ENCODE peak calls at places on chromosomes 11 and 22, in seven cellular contexts. One of them, this sample, is unnamed.

GRCh38 chr11:130070829-130071205 is 1.1 kb downstream of the APLP2 start:
- DNase-seq in ovary: no peak
- DNase-seq in suprapubic skin: peak; percentile 62
- DNase-seq in transverse colon: peak; percentile 34
- DNase-seq in sigmoid colon: no peak
- DNase-seq in A549: peak; percentile 4
- DNase-seq in HepG2: no peak
- DNase-seq in this sample: no peak

GRCh38 chr11:12602421-12602820 is 71.8 kb upstream of the TEAD1 start:
- DNase-seq in ovary: no peak
- DNase-seq in suprapubic skin: no peak
- DNase-seq in transverse colon: no peak
- DNase-seq in sigmoid colon: no peak
- DNase-seq in A549: no peak
- DNase-seq in HepG2: no peak
- DNase-seq in this sample: no peak

GRCh38 chr11:36375348-36376314 is 79.5 kb downstream of the PRR5L start:
- DNase-seq in ovary: peak; percentile 54
- DNase-seq in suprapubic skin: no peak
- DNase-seq in transverse colon: no peak
- DNase-seq in sigmoid colon: no peak
- DNase-seq in A549: no peak
- DNase-seq in HepG2: no peak
- DNase-seq in this sample: no peak

GRCh38 chr11:10042699-10043098 is 251.3 kb downstream of the SBF2 start:
- DNase-seq in ovary: no peak
- DNase-seq in suprapubic skin: no peak
- DNase-seq in transverse colon: no peak
- DNase-seq in sigmoid colon: no peak
- DNase-seq in A549: no peak
- DNase-seq in HepG2: no peak
- DNase-seq in this sample: no peak

GRCh38 chr11:66877585-66877984 is 20.7 kb downstream of the LRFN4 start:
- DNase-seq in ovary: no peak
- DNase-seq in suprapubic skin: no peak
- DNase-seq in transverse colon: no peak
- DNase-seq in sigmoid colon: no peak
- DNase-seq in A549: no peak
- DNase-seq in HepG2: no peak
- DNase-seq in this sample: no peak

GRCh38 chr11:64341851-64342791 is 2.1 kb downstream of the CCDC88B start:
- DNase-seq in ovary: peak; percentile 90
- DNase-seq in suprapubic skin: peak; percentile 90
- DNase-seq in transverse colon: peak; percentile 96
- DNase-seq in sigmoid colon: peak; percentile 94
- DNase-seq in A549: peak; percentile 91
- DNase-seq in HepG2: peak; percentile 63
- DNase-seq in this sample: peak; percentile 97

GRCh38 chr11:44590769-44591168 is 25.3 kb downstream of the CD82 start:
- DNase-seq in ovary: no peak
- DNase-seq in suprapubic skin: no peak
- DNase-seq in transverse colon: no peak
- DNase-seq in sigmoid colon: no peak
- DNase-seq in A549: no peak
- DNase-seq in HepG2: no peak
- DNase-seq in this sample: no peak

GRCh38 chr22:48920776-48921241 is 906.9 kb downstream of the BRD1 start:
- DNase-seq in ovary: no peak
- DNase-seq in suprapubic skin: peak; percentile 35
- DNase-seq in transverse colon: no peak
- DNase-seq in sigmoid colon: peak; percentile 54
- DNase-seq in A549: no peak
- DNase-seq in HepG2: no peak
- DNase-seq in this sample: peak; percentile 81

GRCh38 chr11:43518407-43519165 is 159.9 kb downstream of the TTC17 start:
- DNase-seq in ovary: no peak
- DNase-seq in suprapubic skin: no peak
- DNase-seq in transverse colon: no peak
- DNase-seq in sigmoid colon: no peak
- DNase-seq in A549: no peak
- DNase-seq in HepG2: no peak
- DNase-seq in this sample: no peak

GRCh38 chr11:35593143-35593542 is 25.1 kb upstream of the FJX1 start:
- DNase-seq in ovary: no peak
- DNase-seq in suprapubic skin: no peak
- DNase-seq in transverse colon: no peak
- DNase-seq in sigmoid colon: no peak
- DNase-seq in A549: no peak
- DNase-seq in HepG2: no peak
- DNase-seq in this sample: no peak

DNA sequence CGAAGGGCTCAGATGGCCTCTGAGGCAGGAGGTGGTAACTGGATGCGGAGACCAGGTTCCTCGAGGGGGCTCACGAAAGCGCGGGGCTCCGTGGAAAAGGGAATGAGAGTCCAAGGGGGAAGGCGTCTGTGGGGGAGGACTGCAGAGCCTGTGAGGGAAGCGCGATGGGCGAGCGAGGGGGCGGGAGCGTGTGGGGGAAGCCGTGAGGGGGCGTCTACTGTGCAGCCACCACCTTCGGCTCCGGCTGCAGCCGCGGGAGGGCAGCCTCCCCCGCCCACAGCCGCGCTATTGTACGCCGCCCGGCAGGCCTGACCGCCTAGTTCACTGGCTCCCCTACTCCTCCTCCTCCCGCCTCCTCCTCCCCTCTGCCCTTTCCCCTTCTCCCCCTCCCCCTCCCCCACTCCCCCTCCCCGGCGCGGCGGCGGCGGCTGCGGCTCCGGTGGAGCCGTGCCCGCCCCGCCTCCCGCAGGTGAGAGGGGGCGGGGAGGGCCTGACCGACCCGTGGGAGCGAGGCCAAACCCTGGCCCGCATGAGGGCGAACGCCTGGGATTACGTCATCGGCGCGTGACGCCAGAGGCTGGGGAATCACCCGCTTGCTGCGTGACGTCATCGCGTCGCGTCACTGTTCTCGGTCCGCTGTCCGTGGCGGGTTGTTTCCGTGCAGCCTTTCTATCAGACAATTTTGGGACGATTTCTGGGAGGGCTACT is at the start of gene PAK1:
- DNase-seq in ovary: peak; percentile 96
- DNase-seq in suprapubic skin: peak; percentile 93
- DNase-seq in transverse colon: peak; percentile 96
- DNase-seq in sigmoid colon: peak; percentile 93
- DNase-seq in A549: peak; percentile 81
- DNase-seq in HepG2: peak; percentile 54
- DNase-seq in this sample: peak; percentile 94
- TF ChIP-seq EP300 in ovary: no peak
- TF ChIP-seq EP300 in suprapubic skin: no peak
- TF ChIP-seq EP300 in transverse colon: peak; percentile 23
- TF ChIP-seq EP300 in sigmoid colon: no peak
- TF ChIP-seq EP300 in A549: no peak
- TF ChIP-seq EP300 in HepG2: no peak
- TF ChIP-seq EP300 in this sample: no peak

DNA sequence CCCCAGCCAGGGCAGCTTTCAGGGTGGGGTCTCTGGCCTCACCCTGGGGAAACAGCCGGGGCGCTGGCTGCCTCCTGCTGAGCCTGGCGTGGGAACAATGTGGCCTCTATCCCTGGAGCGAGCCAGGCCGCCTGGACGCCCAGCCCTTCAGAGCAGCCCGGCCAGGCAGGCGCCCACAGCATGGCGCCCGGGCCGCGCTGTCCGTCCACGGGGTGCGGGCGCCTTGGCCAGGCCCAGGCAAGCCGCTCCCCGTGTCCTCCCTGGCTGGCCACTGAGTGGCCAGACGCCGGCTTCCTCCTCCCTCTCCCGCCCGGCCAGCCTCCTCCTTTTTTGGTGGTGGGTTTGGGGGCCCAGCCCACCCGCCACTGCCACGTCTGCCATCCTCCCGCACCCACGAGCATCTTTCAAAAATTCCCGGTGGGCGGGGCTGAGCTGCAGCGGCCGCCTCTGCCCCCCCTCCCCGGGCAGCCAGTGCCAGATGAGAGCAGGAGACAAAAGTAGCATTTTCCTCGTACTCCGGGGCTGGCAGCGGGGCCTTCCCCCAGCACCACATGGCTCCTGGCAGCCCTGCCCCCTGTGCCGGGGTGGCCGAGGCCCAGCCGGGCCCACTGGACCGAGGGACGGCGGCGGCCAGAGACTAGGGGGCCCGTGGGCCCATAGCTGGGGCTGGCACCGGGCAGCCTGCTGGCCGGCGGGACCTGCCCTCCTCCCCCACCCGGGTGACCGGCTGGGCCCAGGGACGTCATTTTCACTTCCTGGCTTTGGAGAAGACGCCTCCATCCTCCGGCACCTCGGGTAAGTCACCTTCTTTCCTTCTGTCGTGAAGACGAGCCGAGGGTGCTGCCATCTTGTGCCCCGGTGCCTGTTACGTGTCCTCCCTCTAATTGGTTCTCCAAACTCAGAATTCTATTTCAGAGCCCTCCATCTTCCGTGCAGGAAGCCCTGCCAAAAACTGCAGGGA is 70.2 kb upstream of the PPARA start:
- DNase-seq in ovary: no peak
- DNase-seq in suprapubic skin: peak; percentile 87
- DNase-seq in transverse colon: peak; percentile 60
- DNase-seq in sigmoid colon: peak; percentile 95
- DNase-seq in A549: no peak
- DNase-seq in HepG2: no peak
- DNase-seq in this sample: no peak
- TF ChIP-seq POLR2A in ovary: no peak
- TF ChIP-seq POLR2A in suprapubic skin: no peak
- TF ChIP-seq POLR2A in transverse colon: no peak
- TF ChIP-seq POLR2A in sigmoid colon: peak; percentile 39
- TF ChIP-seq POLR2A in A549: peak; percentile 30
- TF ChIP-seq POLR2A in HepG2: no peak
- TF ChIP-seq POLR2A in this sample: peak; percentile 64

DNA sequence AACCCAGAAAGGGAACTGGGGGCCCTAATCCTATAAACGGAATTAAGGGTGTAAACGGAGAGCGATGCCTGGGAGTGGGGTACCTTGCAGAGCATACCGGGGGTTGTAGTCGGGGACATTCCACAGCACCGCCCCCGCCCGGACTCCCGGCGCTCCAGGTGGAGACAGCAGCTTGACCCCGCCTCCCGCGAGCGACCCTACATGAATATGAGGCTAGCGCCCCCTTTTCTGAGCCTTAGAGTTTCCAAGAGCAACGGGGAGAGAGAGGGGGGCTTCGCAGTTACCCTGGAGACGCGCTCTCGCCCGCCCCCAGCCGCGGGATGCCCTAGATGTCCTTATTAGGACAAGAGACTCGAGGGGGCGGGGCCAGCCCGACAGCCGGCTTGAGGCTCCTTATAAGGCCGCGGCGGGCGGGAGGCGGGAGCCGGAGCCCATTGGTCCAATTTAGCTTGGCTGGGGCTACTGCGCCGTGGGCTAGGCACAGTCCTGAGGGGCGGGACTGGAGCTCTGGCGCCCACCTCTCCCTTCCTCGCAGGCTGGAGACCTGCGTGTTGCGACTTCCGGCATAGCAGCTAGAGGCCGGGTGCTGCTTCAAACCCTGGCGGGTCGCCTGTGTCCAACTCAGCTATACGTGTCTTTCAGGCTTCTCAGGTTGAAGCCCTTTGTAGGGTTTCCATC is 960 bp upstream of the MUS81 start:
- DNase-seq in ovary: peak; percentile 97
- DNase-seq in suprapubic skin: peak; percentile 99
- DNase-seq in transverse colon: peak; percentile 99
- DNase-seq in sigmoid colon: peak; percentile 100
- DNase-seq in A549: peak; percentile 97
- DNase-seq in HepG2: peak; percentile 98
- DNase-seq in this sample: peak; percentile 100
- TF ChIP-seq EP300 in ovary: peak; percentile 29
- TF ChIP-seq EP300 in suprapubic skin: no peak
- TF ChIP-seq EP300 in transverse colon: no peak
- TF ChIP-seq EP300 in sigmoid colon: no peak
- TF ChIP-seq EP300 in A549: no peak
- TF ChIP-seq EP300 in HepG2: no peak
- TF ChIP-seq EP300 in this sample: no peak

GRCh38 chr22:39316440-39317083 is 2.9 kb downstream of the RPL3 start:
- DNase-seq in ovary: peak; percentile 79
- DNase-seq in suprapubic skin: peak; percentile 89
- DNase-seq in transverse colon: peak; percentile 79
- DNase-seq in sigmoid colon: peak; percentile 89
- DNase-seq in A549: no peak
- DNase-seq in HepG2: peak; percentile 88
- DNase-seq in this sample: no peak
- TF ChIP-seq POLR2A in ovary: peak; percentile 27
- TF ChIP-seq POLR2A in suprapubic skin: no peak
- TF ChIP-seq POLR2A in transverse colon: no peak
- TF ChIP-seq POLR2A in sigmoid colon: no peak
- TF ChIP-seq POLR2A in A549: no peak
- TF ChIP-seq POLR2A in HepG2: no peak
- TF ChIP-seq POLR2A in this sample: no peak

DNA sequence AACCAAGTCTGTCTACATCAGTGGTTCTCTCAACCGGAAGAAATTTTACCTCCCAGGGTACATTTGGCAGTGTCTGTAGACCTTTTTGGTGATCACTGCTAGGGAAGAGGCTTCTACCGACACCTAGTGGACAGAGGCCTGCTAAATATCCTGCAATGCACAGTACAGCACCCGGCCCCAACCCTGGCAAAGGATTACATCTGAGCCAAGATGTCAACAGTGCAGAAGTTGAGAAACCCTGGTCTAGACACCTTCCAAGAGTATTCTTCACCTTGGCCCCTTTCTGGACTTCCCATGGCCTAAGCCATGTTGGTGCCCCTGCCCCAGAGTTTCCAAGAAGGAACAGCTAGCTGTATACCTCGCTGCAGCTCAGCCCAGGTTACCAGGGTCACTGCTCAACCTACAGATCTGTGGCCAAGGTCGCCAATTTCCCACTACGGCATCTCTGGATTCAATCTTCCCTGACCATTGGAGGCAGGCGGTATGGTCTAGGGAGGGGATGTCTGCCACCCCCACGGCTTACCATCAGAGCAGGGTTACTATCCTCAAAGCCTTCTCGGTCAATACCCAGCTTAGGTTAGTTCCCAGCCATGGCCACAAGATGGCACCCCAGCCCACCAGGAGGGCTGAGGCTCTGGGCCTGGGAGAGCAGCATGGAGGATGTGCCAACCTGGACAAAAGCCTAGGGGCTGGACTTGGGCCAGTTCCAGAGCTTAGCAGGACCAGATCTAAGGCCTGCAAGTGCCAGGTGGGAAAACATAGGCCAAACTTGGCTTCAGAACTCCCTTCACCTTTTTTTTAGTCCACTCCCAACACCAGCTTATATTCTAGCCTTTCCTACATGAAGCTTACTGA is 3.7 kb upstream of the KCNC1 start:
- DNase-seq in ovary: peak; percentile 78
- DNase-seq in suprapubic skin: peak; percentile 79
- DNase-seq in transverse colon: peak; percentile 71
- DNase-seq in sigmoid colon: peak; percentile 77
- DNase-seq in A549: peak; percentile 91
- DNase-seq in HepG2: peak; percentile 64
- DNase-seq in this sample: no peak
- TF ChIP-seq EP300 in ovary: no peak
- TF ChIP-seq EP300 in suprapubic skin: no peak
- TF ChIP-seq EP300 in transverse colon: no peak
- TF ChIP-seq EP300 in sigmoid colon: no peak
- TF ChIP-seq EP300 in A549: no peak
- TF ChIP-seq EP300 in HepG2: no peak
- TF ChIP-seq EP300 in this sample: no peak

GRCh38 chr22:26512149-26512793 is at the start of gene TFIP11:
- DNase-seq in ovary: peak; percentile 94
- DNase-seq in suprapubic skin: peak; percentile 97
- DNase-seq in transverse colon: peak; percentile 96
- DNase-seq in sigmoid colon: peak; percentile 96
- DNase-seq in A549: peak; percentile 89
- DNase-seq in HepG2: peak; percentile 94
- DNase-seq in this sample: peak; percentile 99
- TF ChIP-seq POLR2A in ovary: peak; percentile 63
- TF ChIP-seq POLR2A in suprapubic skin: no peak
- TF ChIP-seq POLR2A in transverse colon: peak; percentile 78
- TF ChIP-seq POLR2A in sigmoid colon: peak; percentile 51
- TF ChIP-seq POLR2A in A549: peak; percentile 76
- TF ChIP-seq POLR2A in HepG2: peak; percentile 75
- TF ChIP-seq POLR2A in this sample: no peak

GRCh38 chr22:38305481-38306448 is 11.5 kb downstream of the CSNK1E start:
- DNase-seq in ovary: no peak
- DNase-seq in suprapubic skin: no peak
- DNase-seq in transverse colon: peak; percentile 64
- DNase-seq in sigmoid colon: no peak
- DNase-seq in A549: no peak
- DNase-seq in HepG2: no peak
- DNase-seq in this sample: no peak
- TF ChIP-seq EP300 in ovary: no peak
- TF ChIP-seq EP300 in suprapubic skin: no peak
- TF ChIP-seq EP300 in transverse colon: no peak
- TF ChIP-seq EP300 in sigmoid colon: no peak
- TF ChIP-seq EP300 in A549: no peak
- TF ChIP-seq EP300 in HepG2: no peak
- TF ChIP-seq EP300 in this sample: no peak

This sample was measured in esophagus muscularis mucosa.